ENCODE peak calls at places on chromosomes 13 and 19, in four cellular contexts. Y is left kidney; Z is stimulated activated CD4-positive, alpha-beta T cell treated with anti-CD3 and anti-CD28 coated beads, Interleukin-4, amount 100 ng/mL, for 24 hours; S is activated T-helper 2 cell treated with anti-CD3 and anti-CD28 coated beads, Interferon-gamma antibody, Interleukin-2, Interleukin-4, amounts not matched to agents 10 μg/mL and 5 μg/mL and 100 μg/mL, durations not matched to agents 14 hours and 24 hours and 36 hours. M is an unnamed sample.

GRCh38 chr19:13983213-13983889 is 22.8 kb downstream of the RFX1 start:
- DNase-seq in S (no peak), Z (no peak), Y (no peak), M (no peak)

GRCh38 chr19:18644144-18645034 is 7.6 kb downstream of the KLHL26 start:
- DNase-seq in Y (peak), Z (no peak), S (no peak), M (no peak)

GRCh38 chr13:112814905-112815585 is 125.2 kb downstream of the ATP11A start:
- DNase-seq in Z (no peak), S (no peak), Y (no peak), M (no peak)

GRCh38 chr19:51688665-51689571 is 4.2 kb upstream of the SPACA6 start:
- DNase-seq in Y (peak), Z (no peak), S (no peak), M (no peak)

GRCh38 chr19:45122832-45123231 is 29.9 kb downstream of the PPP1R37 start:
- DNase-seq in S (no peak), Y (no peak), Z (no peak), M (no peak)

GRCh38 chr19:58042709-58043340 is 9.0 kb downstream of the ZSCAN1 start:
- DNase-seq in S (no peak), Z (no peak), Y (peak), M (no peak)

GRCh38 chr13:82933986-82934385 is 948.3 kb downstream of the SLITRK1 start:
- DNase-seq in Z (no peak), Y (peak), S (no peak), M (no peak)

GRCh38 chr13:34035676-34036325 is 217.9 kb downstream of the RFC3 start:
- DNase-seq in S (no peak), Y (no peak), Z (no peak), M (no peak)

GRCh38 chr19:35517342-35517741 is 3.9 kb upstream of the DMKN start:
- DNase-seq in Y (no peak), S (no peak), Z (no peak), M (no peak)

GRCh38 chr13:77548095-77548494 is 12.6 kb downstream of the SCEL start:
- DNase-seq in Y (no peak), S (no peak), Z (no peak), M (no peak)

GRCh38 chr13:41458187-41458938 is 1.0 kb downstream of the RGCC start:
- DNase-seq in Z (peak), Y (peak), S (peak), M (no peak)

GRCh38 chr13:33937373-33938087 is 119.6 kb downstream of the RFC3 start:
- DNase-seq in S (no peak), Z (no peak), Y (peak), M (no peak)

GRCh38 chr13:35954207-35954560 is 177.0 kb downstream of the DCLK1 start:
- DNase-seq in Z (no peak), Y (no peak), S (no peak), M (no peak)

GRCh38 chr13:45105895-45106294 is 14.4 kb upstream of the GTF2F2 start:
- DNase-seq in Y (no peak), S (no peak), Z (no peak), M (no peak)

GRCh38 chr13:21837841-21838551 is 167.1 kb downstream of the FGF9 start:
- DNase-seq in S (no peak), Z (no peak), Y (no peak), M (no peak)

GRCh38 chr13:88565566-88565965 is 894.4 kb downstream of the SLITRK5 start:
- DNase-seq in Z (no peak), S (no peak), Y (no peak), M (no peak)

GRCh38 chr19:50505856-50506611 is 5.0 kb downstream of the JOSD2 start:
- DNase-seq in Y (no peak), S (no peak), Z (no peak), M (no peak)

GRCh38 chr19:8654591-8655339 is 24.3 kb downstream of the NFILZ start:
- DNase-seq in Z (peak), Y (peak), S (peak), M (peak)

GRCh38 chr13:102333320-102334181 is 68.3 kb downstream of the FGF14 start:
- DNase-seq in Y (no peak), Z (no peak), S (no peak), M (no peak)

M was measured in stimulated activated naive B cell treated with anti-CD40 and anti-IgM and Interleukin-4, amounts not matched to agents 10 μg/mL and 1 μg/mL and 100 μg/mL, for 72 hours.